ENCODE peak calls at places on chromosomes 6 and 20, in eight cellular contexts. N is LoVo; E is CD4-positive, CD25-positive, alpha-beta regulatory T cell; R is left ventricle myocardium superior; Y is iPS DF 19.7; I is ELF-1; J is SW 1271; P is body of pancreas. V is an unnamed sample.

GRCh38 chr6:14146459-14147096 is 29.0 kb downstream of the CD83 start:
- DNase-seq in N (no peak), E (no peak), R (no peak), Y (no peak), I (no peak), J (no peak), P (no peak), V (no peak)

GRCh38 chr6:446418-447366 is 55.1 kb downstream of the IRF4 start:
- DNase-seq in N (no peak), E (peak), R (no peak), Y (no peak), I (no peak), J (no peak), P (no peak), V (no peak)

GRCh38 chr6:170114187-170114945 is 176.5 kb downstream of the DLL1 start:
- DNase-seq in N (no peak), E (no peak), R (peak), Y (no peak), I (no peak), J (no peak), P (peak), V (no peak)

GRCh38 chr6:52420668-52421358 is 671 bp downstream of the EFHC1 start:
- DNase-seq in N (peak), E (no peak), R (no peak), Y (no peak), I (no peak), J (no peak), P (peak), V (no peak)

GRCh38 chr20:20369353-20370086 is 1.6 kb downstream of the INSM1 start:
- DNase-seq in N (no peak), E (peak), R (no peak), Y (no peak), I (peak), J (no peak), P (no peak), V (no peak)

GRCh38 chr6:5082487-5083306 is 2.4 kb upstream of the PPP1R3G start:
- DNase-seq in N (peak), E (no peak), R (no peak), Y (no peak), I (peak), J (no peak), P (no peak), V (peak)

GRCh38 chr20:62156592-62157386 is 13.2 kb downstream of the SS18L1 start:
- DNase-seq in N (no peak), E (peak), R (peak), Y (no peak), I (peak), J (peak), P (peak), V (no peak)

GRCh38 chr6:122548281-122548680 is 61.9 kb upstream of the PKIB start:
- DNase-seq in N (no peak), E (no peak), R (no peak), Y (no peak), I (no peak), J (no peak), P (no peak), V (no peak)

GRCh38 chr6:19880066-19880465 is 42.9 kb downstream of the ID4 start:
- DNase-seq in N (no peak), E (no peak), R (no peak), Y (no peak), I (no peak), J (no peak), P (no peak), V (no peak)

GRCh38 chr20:22692119-22692475 is 107.7 kb upstream of the FOXA2 start:
- DNase-seq in N (no peak), E (no peak), R (no peak), Y (no peak), I (no peak), J (no peak), P (no peak), V (no peak)

GRCh38 chr6:112235956-112236355 is 18.4 kb downstream of the LAMA4 start:
- DNase-seq in N (no peak), E (no peak), R (no peak), Y (no peak), I (no peak), J (no peak), P (no peak), V (no peak)

GRCh38 chr6:44649365-44650025 is 262.0 kb downstream of the CDC5L start:
- DNase-seq in N (no peak), E (peak), R (no peak), Y (no peak), I (no peak), J (no peak), P (no peak), V (peak)

GRCh38 chr20:19888269-19888669 is 128.9 kb upstream of the NAA20 start:
- DNase-seq in N (no peak), E (no peak), R (no peak), Y (no peak), I (no peak), J (no peak), P (no peak), V (no peak)

GRCh38 chr6:37882724-37883413 is 63.3 kb downstream of the ZFAND3 start:
- DNase-seq in N (no peak), E (no peak), R (no peak), Y (no peak), I (no peak), J (no peak), P (no peak), V (peak)

GRCh38 chr6:5333653-5334052 is 72.3 kb downstream of the FARS2 start:
- DNase-seq in N (no peak), E (no peak), R (no peak), Y (no peak), I (no peak), J (no peak), P (no peak), V (peak)

GRCh38 chr6:135299256-135299655 is 118.1 kb downstream of the MYB start:
- DNase-seq in N (no peak), E (no peak), R (no peak), Y (no peak), I (no peak), J (no peak), P (no peak), V (peak)

GRCh38 chr6:108260126-108260808 is 573 bp downstream of the SNX3 start:
- DNase-seq in N (peak), E (peak), R (peak), Y (peak), I (peak), J (peak), P (peak), V (peak)

GRCh38 chr20:37282558-37282957 is 6.9 kb upstream of the MANBAL start:
- DNase-seq in N (no peak), E (no peak), R (no peak), Y (no peak), I (peak), J (no peak), P (no peak), V (peak)

GRCh38 chr6:19772891-19773290 is 64.3 kb upstream of the ID4 start:
- DNase-seq in N (no peak), E (no peak), R (no peak), Y (no peak), I (no peak), J (no peak), P (no peak), V (no peak)

GRCh38 chr6:125984311-125984710 is 2.0 kb upstream of the TRMT11 start:
- DNase-seq in N (no peak), E (no peak), R (no peak), Y (no peak), I (no peak), J (no peak), P (no peak), V (peak)

GRCh38 chr20:17720755-17721154 is 21.0 kb downstream of the BANF2 start:
- DNase-seq in N (no peak), E (no peak), R (no peak), Y (no peak), I (no peak), J (no peak), P (no peak), V (no peak)

GRCh38 chr20:47800619-47801018 is 15.3 kb upstream of the SULF2 start:
- DNase-seq in N (peak), E (no peak), R (no peak), Y (no peak), I (no peak), J (no peak), P (no peak), V (no peak)

GRCh38 chr6:137044366-137045220 is at the start of gene IL20RA:
- DNase-seq in N (peak), E (peak), R (peak), Y (peak), I (peak), J (no peak), P (peak), V (no peak)

GRCh38 chr6:136753624-136754023 is 38.7 kb downstream of the MAP3K5 start:
- DNase-seq in N (no peak), E (peak), R (no peak), Y (no peak), I (no peak), J (no peak), P (no peak), V (no peak)

GRCh38 chr20:23566199-23566932 is 1.9 kb downstream of the CST9L start:
- DNase-seq in N (no peak), E (no peak), R (no peak), Y (no peak), I (no peak), J (no peak), P (no peak), V (no peak)

GRCh38 chr6:124964084-124964763 is 2.0 kb downstream of the RNF217 start:
- DNase-seq in N (peak), E (no peak), R (no peak), Y (no peak), I (no peak), J (no peak), P (peak), V (no peak)

GRCh38 chr20:46204594-46205205 is 86.6 kb downstream of the CD40 start:
- DNase-seq in N (no peak), E (no peak), R (no peak), Y (no peak), I (no peak), J (no peak), P (no peak), V (no peak)

GRCh38 chr20:16575390-16576140 is 2.3 kb upstream of the KIF16B start:
- DNase-seq in N (no peak), E (no peak), R (no peak), Y (no peak), I (peak), J (no peak), P (no peak), V (no peak)

GRCh38 chr6:123380257-123380656 is 256.5 kb downstream of the TRDN start:
- DNase-seq in N (peak), E (no peak), R (no peak), Y (peak), I (no peak), J (no peak), P (no peak), V (peak)

GRCh38 chr20:9280654-9281053 is 211.8 kb downstream of the PLCB4 start:
- DNase-seq in N (no peak), E (no peak), R (no peak), Y (no peak), I (no peak), J (no peak), P (no peak), V (no peak)

GRCh38 chr6:22444335-22444734 is 125.0 kb upstream of the HDGFL1 start:
- DNase-seq in N (no peak), E (no peak), R (no peak), Y (no peak), I (no peak), J (no peak), P (no peak), V (no peak)

GRCh38 chr20:63103402-63104311 is 96.9 kb upstream of the BHLHE23 start:
- DNase-seq in N (no peak), E (peak), R (no peak), Y (no peak), I (no peak), J (no peak), P (no peak), V (no peak)

GRCh38 chr6:1372690-1373089 is 16.7 kb upstream of the FOXF2 start:
- DNase-seq in N (no peak), E (no peak), R (no peak), Y (no peak), I (no peak), J (no peak), P (no peak), V (no peak)

GRCh38 chr6:36079596-36079995 is 50.7 kb upstream of the MAPK13 start:
- DNase-seq in N (no peak), E (no peak), R (no peak), Y (no peak), I (no peak), J (no peak), P (no peak), V (no peak)